ENCODE peak calls at places on chromosomes 7 and 10, in five cellular contexts. T is esophagus squamous epithelium, L is lower leg skin, N is NB4, Q is A549. E is an unnamed sample.

GRCh38 chr10:7085913-7086589 is 324.8 kb downstream of the SFMBT2 start:
- DNase-seq in T (no peak), L (no peak), N (peak; percentile 53), Q (peak; percentile 11), E (peak; percentile 5)

GRCh38 chr10:69679736-69680135 is 49.7 kb downstream of the FAM241B start:
- DNase-seq in T (no peak), L (no peak), N (no peak), Q (no peak), E (no peak)

GRCh38 chr10:71326464-71326881 is 7.4 kb downstream of the SLC29A3 start:
- DNase-seq in T (no peak), L (no peak), N (no peak), Q (no peak), E (no peak)

GRCh38 chr10:103553743-103554487 is 60.4 kb downstream of the NEURL1 start:
- DNase-seq in T (no peak), L (no peak), N (no peak), Q (no peak), E (no peak)

GRCh38 chr7:90487808-90488207 is 18.4 kb downstream of the PTTG1IP2 start:
- DNase-seq in T (no peak), L (no peak), N (no peak), Q (no peak), E (no peak)

GRCh38 chr10:5484205-5484604 is 15.2 kb downstream of the CALML5 start:
- DNase-seq in T (no peak), L (no peak), N (no peak), Q (no peak), E (peak; percentile 19)

GRCh38 chr10:113879691-113880090 is 25.2 kb downstream of the NHLRC2 start:
- DNase-seq in T (no peak), L (no peak), N (no peak), Q (no peak), E (no peak)

GRCh38 chr10:72611783-72612182 is 14.1 kb downstream of the MICU1 start:
- DNase-seq in T (no peak), L (no peak), N (no peak), Q (no peak), E (no peak)

GRCh38 chr7:82141427-82141826 is 302.1 kb downstream of the CACNA2D1 start:
- DNase-seq in T (no peak), L (no peak), N (no peak), Q (no peak), E (no peak)

GRCh38 chr10:29949411-29950011 is 109.9 kb downstream of the JCAD start:
- DNase-seq in T (no peak), L (no peak), N (no peak), Q (peak; percentile 38), E (peak; percentile 65)
- TF ChIP-seq POLR2A in T (no peak), L (no peak), N (no peak), Q (no peak), E (no peak)

DNA sequence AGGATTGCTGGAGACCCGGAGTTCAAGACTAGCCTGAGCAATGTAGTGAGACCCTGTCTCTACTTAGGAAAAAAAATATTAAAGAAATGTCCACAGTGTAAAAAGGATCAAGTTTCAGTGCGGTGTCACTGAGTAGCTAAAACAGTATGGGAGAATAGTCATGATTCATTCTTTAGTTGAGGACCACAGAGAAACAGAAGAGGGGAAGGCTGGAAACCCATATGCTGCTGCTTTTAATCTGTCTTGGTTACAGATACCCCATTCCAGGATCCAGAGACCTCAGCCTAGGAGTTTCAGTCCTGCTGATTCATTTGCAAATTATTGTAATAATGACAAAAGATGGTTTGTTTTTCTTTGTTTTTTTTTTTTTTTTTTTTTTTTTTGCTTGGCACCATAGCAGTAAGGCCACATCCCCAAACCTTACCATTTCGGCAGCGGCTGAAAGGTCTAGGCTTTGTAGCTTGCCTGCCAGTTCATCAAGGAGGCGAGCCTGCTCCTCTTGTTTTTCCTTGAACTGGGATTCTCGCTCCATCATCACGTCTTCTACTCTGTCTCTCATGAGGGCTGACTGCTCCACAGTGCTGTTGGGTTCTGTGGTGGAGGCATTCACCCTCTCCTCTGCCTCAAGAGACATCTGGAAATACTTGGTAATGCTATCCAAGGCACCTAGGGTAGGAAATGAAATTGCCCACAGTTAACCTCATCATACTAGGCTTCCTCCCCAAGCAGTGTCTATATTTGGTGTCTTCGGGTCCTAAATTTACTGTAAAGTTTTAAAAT is 44.2 kb downstream of the DLD start:
- DNase-seq in T (no peak), L (no peak), N (no peak), Q (no peak), E (no peak)
- TF ChIP-seq POLR2A in T (no peak), L (no peak), N (no peak), Q (no peak), E (no peak)

DNA sequence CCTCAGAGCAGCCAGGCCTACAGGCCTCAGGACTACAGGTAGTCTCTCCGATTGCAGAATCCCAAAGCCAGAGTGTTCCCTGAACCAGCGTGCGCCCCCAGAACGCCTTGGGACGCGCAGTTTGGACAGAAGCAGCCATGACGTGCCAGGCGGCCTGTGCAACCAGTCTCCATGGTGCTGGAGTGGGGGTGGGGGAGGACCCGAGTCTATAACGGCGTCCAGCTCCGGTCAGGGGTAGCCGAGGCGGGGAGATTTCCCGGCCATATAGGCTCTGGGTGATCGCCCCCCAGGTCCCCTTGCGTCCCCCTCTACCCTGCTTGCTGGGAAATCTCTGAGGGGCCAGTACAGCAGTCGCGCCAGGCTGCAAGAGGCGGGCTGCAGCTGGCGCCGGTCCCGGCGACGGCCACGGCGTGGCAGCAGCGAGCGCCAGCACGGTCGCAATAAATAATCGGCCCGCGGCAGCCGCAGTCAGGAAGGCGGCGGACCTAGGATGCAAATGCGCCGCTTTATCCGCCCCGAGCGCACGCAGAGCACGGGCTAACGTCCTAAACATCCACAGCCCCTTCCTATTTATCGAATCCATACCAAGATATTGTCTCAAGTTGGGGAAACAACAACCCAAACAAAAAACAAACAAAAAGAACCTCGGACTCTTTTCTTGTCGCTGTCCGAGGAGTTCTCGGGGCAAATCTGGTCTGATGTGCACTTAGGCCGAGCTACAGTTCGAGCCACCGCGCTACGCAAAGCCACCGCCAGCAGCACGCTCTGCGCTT is 1.6 kb downstream of the HOXA3 start:
- DNase-seq in T (no peak), L (peak; percentile 96), N (peak; percentile 90), Q (peak; percentile 81), E (peak; percentile 100)
- TF ChIP-seq POLR2A in T (no peak), L (no peak), N (peak; percentile 29), Q (peak; percentile 56), E (no peak)

DNA sequence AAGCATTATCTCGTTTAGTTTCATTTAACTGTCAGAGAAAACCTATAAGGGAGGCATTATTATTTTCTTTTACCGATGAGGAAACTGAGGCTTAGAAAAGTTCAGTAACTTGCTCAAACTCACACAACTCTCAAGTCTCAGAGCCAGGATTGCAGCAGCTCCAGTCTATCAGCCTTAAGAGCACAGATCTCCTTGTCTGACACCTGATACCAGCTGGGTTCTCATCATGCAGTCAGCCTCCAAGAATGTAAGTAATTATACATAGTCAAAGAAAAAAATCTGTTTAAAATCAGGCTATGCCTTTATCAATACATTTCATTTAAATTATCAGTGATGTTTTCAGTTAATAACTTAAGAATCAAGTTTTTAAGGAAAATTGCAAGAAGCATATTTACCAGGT is 236.6 kb upstream of the TCF7L2 start:
- DNase-seq in T (no peak), L (no peak), N (no peak), Q (no peak), E (no peak)
- TF ChIP-seq POLR2A in T (no peak), L (no peak), N (no peak), Q (no peak), E (no peak)

GRCh38 chr7:95628831-95629439 is 32.6 kb upstream of the PDK4 start:
- DNase-seq in T (no peak), L (no peak), N (no peak), Q (peak; percentile 95), E (no peak)
- TF ChIP-seq POLR2A in T (no peak), L (no peak), N (no peak), Q (no peak), E (no peak)

GRCh38 chr10:91409069-91409868 is 875 bp upstream of the HECTD2 start:
- DNase-seq in T (peak; percentile 18), L (peak; percentile 96), N (peak; percentile 76), Q (peak; percentile 86), E (peak; percentile 87)
- TF ChIP-seq POLR2A in T (peak; percentile 59), L (no peak), N (no peak), Q (peak; percentile 76), E (peak; percentile 74)

E was measured in H54.